ENCODE peak calls at places on chromosomes 16 and 17, in five cellular contexts. G is CD8-positive, alpha-beta T cell; I is IMR-90; L is cardiac muscle cell; S is endodermal cell. K is an unnamed sample.

GRCh38 chr16:11147033-11147848 is 108.8 kb downstream of the SOCS1 start:
- DNase-seq in G (no peak), I (no peak), L (no peak), S (no peak), K (no peak)

GRCh38 chr17:81370304-81370703 is 25.0 kb upstream of the BAHCC1 start:
- DNase-seq in G (no peak), I (no peak), L (no peak), S (no peak), K (no peak)

GRCh38 chr16:85396879-85397871 is 215.9 kb upstream of the GSE1 start:
- DNase-seq in G (no peak), I (no peak), L (no peak), S (peak; percentile 76), K (peak; percentile 36)

GRCh38 chr17:83200231-83200699 is 120.9 kb downstream of the METRNL start:
- DNase-seq in G (peak; percentile 32), I (peak; percentile 26), L (no peak), S (no peak), K (peak; percentile 94)

GRCh38 chr17:67258836-67259468 is 14.0 kb upstream of the HELZ start:
- DNase-seq in G (peak; percentile 25), I (no peak), L (no peak), S (peak; percentile 41), K (peak; percentile 60)

GRCh38 chr16:75695708-75696107 is 5.6 kb downstream of the DUXB start:
- DNase-seq in G (no peak), I (no peak), L (no peak), S (peak; percentile 52), K (no peak)

GRCh38 chr17:42698736-42699414 is 16.5 kb downstream of the CNTNAP1 start:
- DNase-seq in G (no peak), I (peak; percentile 87), L (peak; percentile 90), S (peak; percentile 49), K (no peak)

GRCh38 chr17:76138234-76138895 is 2.7 kb downstream of the FOXJ1 start:
- DNase-seq in G (no peak), I (no peak), L (no peak), S (peak; percentile 88), K (no peak)

GRCh38 chr17:37465058-37465616 is 24.6 kb upstream of the DUSP14 start:
- DNase-seq in G (no peak), I (peak; percentile 72), L (peak; percentile 76), S (no peak), K (no peak)

GRCh38 chr16:12057276-12057675 is 80.7 kb downstream of the SNX29 start:
- DNase-seq in G (no peak), I (peak; percentile 70), L (peak; percentile 66), S (no peak), K (no peak)

GRCh38 chr16:87056083-87056482 is 261.1 kb downstream of the C16orf95 start:
- DNase-seq in G (no peak), I (peak; percentile 60), L (peak; percentile 39), S (peak; percentile 41), K (no peak)

GRCh38 chr17:78137392-78138203 is 7.0 kb downstream of the TMC8 start:
- DNase-seq in G (no peak), I (no peak), L (no peak), S (peak; percentile 87), K (peak; percentile 73)

GRCh38 chr16:81319221-81319912 is 4.6 kb downstream of the GAN start:
- DNase-seq in G (no peak), I (peak; percentile 77), L (peak; percentile 53), S (peak; percentile 22), K (no peak)

GRCh38 chr17:10725262-10725661 is 4.6 kb downstream of the TMEM220 start:
- DNase-seq in G (no peak), I (no peak), L (no peak), S (no peak), K (no peak)

GRCh38 chr16:12601290-12601900 is 202.3 kb downstream of the CPPED1 start:
- DNase-seq in G (no peak), I (no peak), L (no peak), S (peak; percentile 32), K (no peak)

GRCh38 chr17:3003401-3004149 is 59.8 kb downstream of the OR1D5 start:
- DNase-seq in G (no peak), I (no peak), L (no peak), S (no peak), K (peak; percentile 89)

GRCh38 chr16:65113441-65113840 is 8.4 kb downstream of the CDH11 start:
- DNase-seq in G (no peak), I (no peak), L (no peak), S (no peak), K (no peak)

GRCh38 chr16:24070851-24071250 is 185.3 kb upstream of the CACNG3 start:
- DNase-seq in G (no peak), I (peak; percentile 22), L (peak; percentile 27), S (peak; percentile 87), K (no peak)

GRCh38 chr17:44829558-44830358 is at the start of gene GJC1:
- DNase-seq in G (no peak), I (no peak), L (peak; percentile 41), S (peak; percentile 89), K (no peak)

GRCh38 chr16:87418216-87418615 is 26.1 kb downstream of the MAP1LC3B start:
- DNase-seq in G (no peak), I (no peak), L (no peak), S (no peak), K (no peak)

GRCh38 chr16:77540656-77541055 is 105.8 kb upstream of the ADAMTS18 start:
- DNase-seq in G (no peak), I (no peak), L (peak; percentile 62), S (no peak), K (no peak)

GRCh38 chr17:50626037-50626574 is 8.6 kb upstream of the ABCC3 start:
- DNase-seq in G (peak; percentile 50), I (peak; percentile 62), L (peak; percentile 90), S (peak; percentile 98), K (peak; percentile 63)

GRCh38 chr16:46629331-46629843 is 8.2 kb upstream of the SHCBP1 start:
- DNase-seq in G (no peak), I (peak; percentile 60), L (peak; percentile 77), S (peak; percentile 75), K (no peak)

GRCh38 chr17:50344712-50345380 is 1.1 kb upstream of the XYLT2 start:
- DNase-seq in G (no peak), I (no peak), L (no peak), S (no peak), K (no peak)

GRCh38 chr17:45136846-45137560 is 1.5 kb downstream of the ACBD4 start:
- DNase-seq in G (no peak), I (no peak), L (no peak), S (peak; percentile 50), K (no peak)

GRCh38 chr16:527015-527903 is at the start of gene CAPN15:
- DNase-seq in G (peak; percentile 79), I (peak; percentile 79), L (peak; percentile 94), S (peak; percentile 94), K (peak; percentile 79)
- TF ChIP-seq CTCF in G (no peak), I (no peak), L (no peak), S (peak; percentile 64), K (no peak)

GRCh38 chr16:53773881-53774280 is 69.9 kb downstream of the FTO start:
- DNase-seq in G (no peak), I (no peak), L (no peak), S (no peak), K (no peak)

GRCh38 chr16:53771655-53772497 is 67.9 kb downstream of the FTO start:
- DNase-seq in G (no peak), I (no peak), L (peak; percentile 51), S (no peak), K (no peak)

GRCh38 chr16:53775821-53776431 is 72.0 kb downstream of the FTO start:
- DNase-seq in G (no peak), I (peak; percentile 91), L (peak; percentile 97), S (no peak), K (no peak)

GRCh38 chr16:53775106-53775820 is 71.3 kb downstream of the FTO start:
- DNase-seq in G (no peak), I (no peak), L (no peak), S (no peak), K (no peak)

GRCh38 chr16:53773150-53773846 is 69.3 kb downstream of the FTO start:
- DNase-seq in G (no peak), I (peak; percentile 79), L (peak; percentile 87), S (peak; percentile 68), K (no peak)
- TF ChIP-seq CTCF in G (peak; percentile 20), I (peak; percentile 86), L (peak; percentile 70), S (peak; percentile 70), K (peak; percentile 29)

DNA sequence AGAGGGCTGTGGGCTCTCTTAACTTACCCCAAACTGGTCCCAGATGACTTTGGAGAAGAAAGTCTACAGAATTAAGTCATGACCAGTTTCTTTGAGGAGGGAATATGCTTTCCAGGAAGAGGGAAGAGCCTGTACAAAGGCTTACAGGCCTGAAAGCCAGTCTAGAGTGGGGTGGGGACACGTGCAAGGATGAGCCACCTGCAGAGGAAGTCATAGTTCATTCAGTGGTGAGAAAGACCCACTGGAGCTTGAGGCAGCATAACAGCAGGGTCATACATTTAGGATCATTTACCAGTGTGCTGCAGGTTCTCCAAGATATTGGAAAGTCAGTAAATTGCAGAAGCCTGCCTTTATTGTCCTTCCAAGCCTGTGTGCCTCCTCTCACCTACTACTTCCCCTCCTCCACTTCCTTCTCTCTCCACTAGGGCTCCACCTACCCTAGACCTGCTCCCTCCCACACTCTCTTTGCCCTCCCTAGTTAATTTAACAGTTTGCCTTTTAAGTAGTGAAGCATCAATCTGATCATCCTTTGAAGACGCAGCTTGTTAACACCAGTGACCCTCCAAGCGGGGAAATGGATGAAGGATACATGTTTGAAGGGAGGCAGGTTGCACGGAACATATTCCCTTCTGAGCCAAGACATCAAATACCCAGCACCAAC is 40.2 kb downstream of the CDRT15 start:
- DNase-seq in G (no peak), I (no peak), L (no peak), S (peak; percentile 44), K (no peak)
- TF ChIP-seq CTCF in G (peak; percentile 38), I (peak; percentile 3), L (no peak), S (peak; percentile 67), K (peak; percentile 35)

GRCh38 chr17:7396147-7396546 is 1.8 kb upstream of the PLSCR3 start:
- DNase-seq in G (no peak), I (no peak), L (no peak), S (peak; percentile 46), K (no peak)

GRCh38 chr17:7393613-7394451 is 493 bp downstream of the PLSCR3 start:
- DNase-seq in G (peak; percentile 57), I (no peak), L (peak; percentile 16), S (peak; percentile 90), K (no peak)

GRCh38 chr17:7391307-7391706 is 3.0 kb downstream of the PLSCR3 start:
- DNase-seq in G (no peak), I (no peak), L (no peak), S (no peak), K (no peak)

GRCh38 chr17:7392696-7393612 is 1.4 kb downstream of the PLSCR3 start:
- DNase-seq in G (no peak), I (no peak), L (no peak), S (peak; percentile 84), K (no peak)

DNA sequence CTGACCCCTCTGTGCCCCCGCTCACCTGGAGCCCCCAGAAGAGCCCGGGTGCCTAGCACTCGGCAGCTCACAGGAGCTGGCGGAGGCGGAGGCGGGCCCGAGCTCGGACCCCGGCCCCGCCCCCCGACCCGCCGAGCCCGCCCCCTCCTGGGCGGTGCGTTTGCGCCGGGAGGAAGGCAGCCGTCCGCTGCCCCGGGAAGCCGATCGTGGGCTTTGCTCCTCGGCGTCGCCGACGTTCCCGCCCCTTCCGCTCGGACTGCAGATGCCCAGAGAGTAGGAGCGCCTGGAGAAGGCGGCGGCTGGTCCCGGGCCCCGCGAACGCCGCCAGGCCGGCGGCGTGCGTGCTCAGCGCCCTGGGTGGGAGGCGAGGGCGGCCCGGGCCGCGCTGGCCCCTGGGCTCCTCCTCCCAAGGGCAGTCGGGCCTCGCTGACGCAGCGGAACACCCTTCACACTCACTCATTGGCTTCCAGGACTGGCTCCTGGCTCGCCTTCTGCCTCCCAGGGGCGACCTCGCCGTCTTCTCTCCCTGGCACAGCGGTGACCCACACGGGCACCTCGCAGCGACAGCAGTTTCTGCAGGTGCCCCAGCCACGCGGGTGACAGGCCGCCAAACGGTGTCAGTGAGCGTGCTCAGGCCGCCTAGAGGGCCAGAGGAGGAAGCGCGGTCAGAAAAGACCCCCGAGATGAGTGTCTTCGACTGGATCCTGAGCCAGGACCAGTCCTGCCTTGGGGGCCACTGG is at the start of gene PLSCR3:
- DNase-seq in G (peak; percentile 83), I (peak; percentile 84), L (peak; percentile 93), S (peak; percentile 97), K (peak; percentile 69)
- TF ChIP-seq CTCF in G (no peak), I (peak; percentile 22), L (peak; percentile 40), S (peak; percentile 78), K (peak; percentile 21)